ENCODE peak calls at places on chromosomes 13 and 19, in four cellular contexts. L is HepG2, I is GM12878, U is K562. P is an unnamed sample.
A peak's percentile ranks its signal among the peaks of the same experiment; 100 is the strongest.

GRCh38 chr13:38819053-38819452 is 132.2 kb downstream of the FREM2 start:
- DNase-seq in L (no peak), U (no peak), I (no peak), P (no peak)

GRCh38 chr13:39786091-39786490 is 130.6 kb downstream of the COG6 start:
- DNase-seq in U (no peak), L (no peak), I (no peak), P (no peak)

GRCh38 chr13:48644951-48645350 is 8.8 kb upstream of the CYSLTR2 start:
- DNase-seq in I (no peak), U (no peak), L (no peak), P (no peak)

GRCh38 chr19:39129116-39129515 is 3.5 kb downstream of the PAK4 start:
- DNase-seq in I (no peak), L (no peak), U (no peak), P (no peak)

GRCh38 chr13:50593228-50593627 is 250.3 kb downstream of the DLEU7 start:
- DNase-seq in U (no peak), L (no peak), I (no peak), P (no peak)

GRCh38 chr19:33796164-33797100 is at the start of gene KCTD15:
- DNase-seq in L (no peak), U (peak; percentile 75), I (no peak), P (peak; percentile 66)

GRCh38 chr13:99303863-99304521 is 3.2 kb downstream of the GPR183 start:
- DNase-seq in I (no peak), L (no peak), U (no peak), P (no peak)

GRCh38 chr13:40063743-40064142 is 408.3 kb downstream of the COG6 start:
- DNase-seq in I (no peak), L (peak; percentile 81), U (no peak), P (no peak)

GRCh38 chr13:48492123-48493075 is 40.5 kb downstream of the RCBTB2 start:
- DNase-seq in I (peak; percentile 98), L (no peak), U (peak; percentile 26), P (no peak)

GRCh38 chr13:106499905-106500304 is 35.6 kb downstream of the EFNB2 start:
- DNase-seq in U (peak; percentile 5), I (peak; percentile 15), L (no peak), P (no peak)

GRCh38 chr13:97388385-97388784 is 45.6 kb upstream of the RAP2A start:
- DNase-seq in I (no peak), L (no peak), U (no peak), P (no peak)

GRCh38 chr19:53365899-53366493 is 491 bp downstream of the ZNF525 start:
- DNase-seq in U (peak; percentile 3), I (no peak), L (peak; percentile 24), P (peak; percentile 42)

GRCh38 chr19:19500975-19501644 is 14.2 kb downstream of the TSSK6 start:
- DNase-seq in I (no peak), U (no peak), L (no peak), P (no peak)

GRCh38 chr19:5335101-5335500 is 5.5 kb downstream of the PTPRS start:
- DNase-seq in L (no peak), I (no peak), U (no peak), P (no peak)

GRCh38 chr19:10230155-10230903 is 802 bp downstream of the S1PR2 start:
- DNase-seq in I (no peak), L (no peak), U (no peak), P (peak; percentile 69)

GRCh38 chr19:35462476-35462953 is 14.5 kb downstream of the FFAR2 start:
- DNase-seq in U (no peak), I (peak; percentile 96), L (no peak), P (no peak)

GRCh38 chr13:73578251-73578875 is 519.6 kb downstream of the KLF5 start:
- DNase-seq in I (no peak), L (no peak), U (no peak), P (no peak)

GRCh38 chr13:102299366-102299765 is 102.5 kb downstream of the FGF14 start:
- DNase-seq in L (no peak), I (no peak), U (no peak), P (no peak)

GRCh38 chr19:54648129-54648528 is 14.7 kb upstream of the LILRB4 start:
- DNase-seq in L (no peak), I (no peak), U (no peak), P (no peak)

GRCh38 chr13:23722726-23723453 is 152.7 kb downstream of the TNFRSF19 start:
- DNase-seq in U (no peak), L (peak; percentile 82), I (no peak), P (no peak)

GRCh38 chr19:29206453-29206852 is 6.5 kb downstream of the UQCRFS1 start:
- DNase-seq in L (no peak), I (no peak), U (no peak), P (no peak)

GRCh38 chr13:77239312-77239711 is 87.6 kb downstream of the MYCBP2 start:
- DNase-seq in L (no peak), U (no peak), I (no peak), P (no peak)

GRCh38 chr19:10315335-10316214 is at the start of gene FDX2:
- DNase-seq in U (peak; percentile 89), I (peak; percentile 51), L (peak; percentile 83), P (peak; percentile 92)

GRCh38 chr13:93915269-93915809 is 564.1 kb downstream of the DCT start:
- DNase-seq in U (no peak), L (no peak), I (no peak), P (no peak)

GRCh38 chr13:114080739-114081561 is 51.5 kb downstream of the RASA3 start:
- DNase-seq in U (no peak), L (no peak), I (no peak), P (peak; percentile 9)

GRCh38 chr19:49840321-49840720 is 10.6 kb upstream of the PTOV1 start:
- DNase-seq in I (no peak), L (no peak), U (no peak), P (no peak)

GRCh38 chr13:113920173-113920572 is 53.7 kb downstream of the C13orf46 start:
- DNase-seq in U (no peak), L (no peak), I (no peak), P (peak; percentile 2)

GRCh38 chr13:75372517-75372916 is 109.5 kb downstream of the TBC1D4 start:
- DNase-seq in U (peak; percentile 24), I (no peak), L (peak; percentile 44), P (no peak)

GRCh38 chr13:80399340-80400163 is 58.6 kb upstream of the SPRY2 start:
- DNase-seq in U (no peak), L (no peak), I (peak; percentile 17), P (no peak)
- TF ChIP-seq TCF7 in U (no peak), L (no peak), I (no peak), P (no peak)

GRCh38 chr13:110799246-110800236 is 86.0 kb downstream of the ING1 start:
- DNase-seq in L (no peak), I (no peak), U (no peak), P (no peak)
- TF ChIP-seq CREB1 in L (no peak), I (no peak), U (no peak), P (no peak)

GRCh38 chr13:86757236-86757978 is 913.8 kb upstream of the SLITRK5 start:
- DNase-seq in L (no peak), I (no peak), U (no peak), P (peak; percentile 36)
- TF ChIP-seq TCF7 in L (no peak), I (no peak), U (no peak), P (no peak)

DNA sequence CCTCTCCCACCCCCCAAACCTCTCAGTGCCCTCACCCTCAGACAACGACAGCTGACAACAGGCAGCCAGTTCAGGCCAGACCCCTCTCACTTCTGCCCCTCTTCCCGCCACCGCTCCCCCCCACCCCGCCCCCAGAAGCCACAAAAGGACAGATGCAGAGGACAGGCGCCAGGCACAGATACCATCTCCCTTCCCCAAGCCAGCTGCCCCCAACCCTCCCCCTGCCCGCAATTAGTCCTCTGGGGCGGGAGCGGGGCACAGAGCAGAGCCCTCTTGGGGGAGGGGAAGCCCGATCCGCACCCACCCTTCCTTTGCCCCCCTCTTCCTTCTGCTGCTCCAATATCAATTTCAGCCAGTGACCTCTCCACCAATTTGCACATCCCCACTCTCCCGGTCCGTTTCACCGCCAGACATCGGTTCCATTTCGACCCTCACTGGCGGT is 585 bp upstream of the SHD start:
- DNase-seq in U (peak; percentile 20), L (no peak), I (no peak), P (no peak)
- TF ChIP-seq CREB1 in U (no peak), L (no peak), I (no peak), P (no peak)

DNA sequence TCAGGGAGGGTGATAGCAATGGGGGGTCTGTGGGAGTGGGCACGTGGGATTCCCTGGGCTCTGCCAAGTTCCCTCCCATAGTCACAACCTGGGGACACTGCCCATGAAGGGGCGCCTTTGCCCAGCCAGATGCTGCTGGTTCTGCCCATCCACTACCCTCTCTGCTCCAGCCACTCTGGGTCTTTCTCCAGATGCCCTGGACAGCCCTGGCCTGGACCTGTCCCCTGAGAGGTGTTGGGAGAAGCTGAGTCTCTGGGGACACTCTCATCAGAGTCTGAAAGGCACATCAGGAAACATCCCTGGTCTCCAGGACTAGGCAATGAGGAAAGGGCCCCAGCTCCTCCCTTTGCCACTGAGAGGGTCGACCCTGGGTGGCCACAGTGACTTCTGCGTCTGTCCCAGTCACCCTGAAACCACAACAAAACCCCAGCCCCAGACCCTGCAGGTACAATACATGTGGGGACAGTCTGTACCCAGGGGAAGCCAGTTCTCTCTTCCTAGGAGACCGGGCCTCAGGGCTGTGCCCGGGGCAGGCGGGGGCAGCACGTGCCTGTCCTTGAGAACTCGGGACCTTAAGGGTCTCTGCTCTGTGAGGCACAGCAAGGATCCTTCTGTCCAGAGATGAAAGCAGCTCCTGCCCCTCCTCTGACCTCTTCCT is 9.3 kb upstream of the CEACAM7 start:
- DNase-seq in I (no peak), U (no peak), L (no peak), P (no peak)
- TF ChIP-seq TCF7 in I (no peak), U (no peak), L (no peak), P (no peak)

P was measured in WTC11.